ENCODE peak calls at places on chromosomes 1 and 21, in four cellular contexts. V is upper lobe of right lung, C is aorta, F is tibial artery. J is an unnamed sample. For H3K27me3, the result is how much of the 10 kb centered on the place peaks cover.

GRCh38 chr1:245748246-245748645 is 593.5 kb downstream of the KIF26B start:
- DNase-seq in V (no peak), C (no peak), F (no peak), J (no peak)

GRCh38 chr1:25216123-25216522 is 16.2 kb downstream of the SYF2 start:
- DNase-seq in V (no peak), C (no peak), F (no peak), J (no peak)

GRCh38 chr1:23667411-23667810 is 24.2 kb upstream of the RPL11 start:
- DNase-seq in V (no peak), C (no peak), F (no peak), J (no peak)

GRCh38 chr1:64686828-64687724 is 57.8 kb upstream of the RAVER2 start:
- DNase-seq in V (no peak), C (no peak), F (no peak), J (no peak)

GRCh38 chr1:221099747-221100146 is 220.5 kb downstream of the HLX start:
- DNase-seq in V (no peak), C (no peak), F (no peak), J (no peak)

GRCh38 chr1:29249170-29249691 is 12.9 kb downstream of the PTPRU start:
- DNase-seq in V (no peak), C (no peak), F (no peak), J (no peak)

GRCh38 chr1:157566484-157567300 is 14.4 kb upstream of the FCRL5 start:
- DNase-seq in V (no peak), C (no peak), F (no peak), J (no peak)

GRCh38 chr1:232282541-232282940 is 347.4 kb downstream of the SIPA1L2 start:
- DNase-seq in V (no peak), C (no peak), F (no peak), J (no peak)

GRCh38 chr1:183443025-183443424 is 24.8 kb upstream of the NMNAT2 start:
- DNase-seq in V (no peak), C (no peak), F (no peak), J (no peak)

GRCh38 chr1:206814716-206815341 is 42.5 kb upstream of the IL10 start:
- DNase-seq in V (no peak), C (no peak), F (no peak), J (no peak)

GRCh38 chr1:204651843-204652421 is 33.6 kb downstream of the LRRN2 start:
- DNase-seq in V (no peak), C (no peak), F (peak), J (no peak)

GRCh38 chr1:95223110-95223509 is 10.9 kb upstream of the RWDD3 start:
- DNase-seq in V (no peak), C (no peak), F (no peak), J (no peak)

GRCh38 chr1:68221971-68222355 is 10.4 kb downstream of the WLS start:
- DNase-seq in V (no peak), C (no peak), F (no peak), J (no peak)

GRCh38 chr1:87359586-87359985 is 30.9 kb downstream of the LMO4 start:
- DNase-seq in V (no peak), C (no peak), F (no peak), J (no peak)

GRCh38 chr1:88149686-88150085 is 534.4 kb upstream of the PKN2 start:
- DNase-seq in V (no peak), C (no peak), F (no peak), J (no peak)

GRCh38 chr1:235749755-235750300 is 100.2 kb upstream of the GNG4 start:
- DNase-seq in V (no peak), C (no peak), F (no peak), J (no peak)

GRCh38 chr1:78840447-78841251 is 165.9 kb downstream of the ADGRL4 start:
- DNase-seq in V (no peak), C (no peak), F (no peak), J (no peak)

GRCh38 chr1:167776151-167776550 is 54.4 kb downstream of the MPZL1 start:
- DNase-seq in V (no peak), C (no peak), F (no peak), J (no peak)

GRCh38 chr1:109270623-109271317 is 12.2 kb downstream of the PSRC1 start:
- DNase-seq in V (no peak), C (peak), F (no peak), J (no peak)

GRCh38 chr1:73065585-73065984 is 783.2 kb upstream of the NEGR1 start:
- DNase-seq in V (no peak), C (no peak), F (no peak), J (no peak)

GRCh38 chr1:54551891-54552290 is 3.9 kb downstream of the ACOT11 start:
- DNase-seq in V (peak), C (peak), F (no peak), J (no peak)

GRCh38 chr1:41475859-41476567 is 8.5 kb downstream of the EDN2 start:
- DNase-seq in V (no peak), C (no peak), F (no peak), J (no peak)

GRCh38 chr1:228087771-228088251 is 5.3 kb downstream of the ARF1 start:
- DNase-seq in V (peak), C (peak), F (peak), J (peak)

GRCh38 chr1:21635138-21635535 is 34.0 kb downstream of the RAP1GAP start:
- DNase-seq in V (no peak), C (no peak), F (no peak), J (no peak)

GRCh38 chr1:220751130-220751529 is 3.0 kb downstream of the MTARC2 start:
- DNase-seq in V (no peak), C (no peak), F (no peak), J (peak)

GRCh38 chr1:59063501-59063900 is 233.4 kb upstream of the FGGY start:
- DNase-seq in V (no peak), C (no peak), F (no peak), J (no peak)

GRCh38 chr1:175620380-175620779 is 123.0 kb downstream of the TNR start:
- DNase-seq in V (no peak), C (no peak), F (no peak), J (no peak)

GRCh38 chr1:234684854-234685253 is 74.9 kb upstream of the IRF2BP2 start:
- DNase-seq in V (no peak), C (no peak), F (no peak), J (no peak)

GRCh38 chr1:202349263-202349928 is 897 bp downstream of the PPP1R12B start:
- DNase-seq in V (no peak), C (no peak), F (no peak), J (no peak)

GRCh38 chr1:213985181-213986019 is 2.4 kb upstream of the PROX1 start:
- DNase-seq in V (no peak), C (peak), F (no peak), J (peak)

GRCh38 chr1:247360991-247361721 is 29.5 kb upstream of the ZNF496 start:
- DNase-seq in V (peak), C (no peak), F (no peak), J (no peak)

GRCh38 chr1:27538793-27539192 is 48.8 kb upstream of the WASF2 start:
- DNase-seq in V (no peak), C (no peak), F (no peak), J (no peak)

GRCh38 chr1:67088440-67088839 is 34.5 kb upstream of the SLC35D1 start:
- DNase-seq in V (no peak), C (no peak), F (no peak), J (no peak)

GRCh38 chr1:187010571-187011309 is 182.0 kb downstream of the PLA2G4A start:
- DNase-seq in V (no peak), C (no peak), F (no peak), J (no peak)

DNA sequence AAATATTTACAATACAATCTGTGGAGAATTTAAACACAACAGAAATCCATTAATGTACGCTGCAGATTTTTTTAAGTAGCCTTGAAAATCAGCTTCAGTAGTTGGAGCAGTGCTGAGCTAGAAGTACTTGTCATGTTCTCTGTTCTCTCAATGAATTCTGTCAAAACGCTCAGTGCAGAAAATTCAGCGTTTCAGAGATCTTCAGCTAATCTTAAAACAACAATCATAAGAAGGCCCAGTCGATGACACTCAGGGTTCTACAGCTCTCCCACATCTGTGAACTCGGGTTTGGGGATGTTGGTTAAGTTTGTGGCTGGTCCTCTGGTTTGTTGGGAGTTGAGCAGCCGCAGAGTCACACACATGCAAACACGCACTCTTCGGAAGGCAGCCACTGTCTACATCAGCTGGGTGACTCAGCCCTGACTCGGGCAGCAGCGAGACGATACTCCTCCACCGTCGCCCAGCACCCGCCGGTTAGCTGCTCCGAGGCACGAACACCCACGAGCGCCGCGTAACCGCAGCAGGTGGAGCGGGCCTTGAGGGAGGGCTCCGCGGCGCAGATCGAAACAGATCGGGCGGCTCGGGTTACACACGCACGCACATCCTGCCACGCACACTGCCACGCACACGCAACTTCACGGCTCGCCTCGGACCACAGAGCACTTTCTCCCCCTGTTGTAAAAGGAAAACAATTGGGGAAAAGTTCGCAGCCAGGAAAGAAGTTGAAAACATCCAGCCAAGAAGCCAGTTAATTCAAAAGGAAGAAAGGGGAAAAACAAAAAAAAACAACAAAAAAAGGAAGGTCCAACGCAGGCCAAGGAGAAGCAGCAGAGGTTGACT is 161.2 kb downstream of the RUNX1 start:
- DNase-seq in V (peak), C (peak), F (peak), J (peak)
- H3K27me3 ChIP-seq in V (under half), C (under half), F (half or more), J (under half)

GRCh38 chr21:45582128-45582527 is 39.9 kb upstream of the SLC19A1 start:
- DNase-seq in V (peak), C (no peak), F (peak), J (no peak)
- H3K27me3 ChIP-seq in V (under half), C (under half), F (half or more), J (under half)

DNA sequence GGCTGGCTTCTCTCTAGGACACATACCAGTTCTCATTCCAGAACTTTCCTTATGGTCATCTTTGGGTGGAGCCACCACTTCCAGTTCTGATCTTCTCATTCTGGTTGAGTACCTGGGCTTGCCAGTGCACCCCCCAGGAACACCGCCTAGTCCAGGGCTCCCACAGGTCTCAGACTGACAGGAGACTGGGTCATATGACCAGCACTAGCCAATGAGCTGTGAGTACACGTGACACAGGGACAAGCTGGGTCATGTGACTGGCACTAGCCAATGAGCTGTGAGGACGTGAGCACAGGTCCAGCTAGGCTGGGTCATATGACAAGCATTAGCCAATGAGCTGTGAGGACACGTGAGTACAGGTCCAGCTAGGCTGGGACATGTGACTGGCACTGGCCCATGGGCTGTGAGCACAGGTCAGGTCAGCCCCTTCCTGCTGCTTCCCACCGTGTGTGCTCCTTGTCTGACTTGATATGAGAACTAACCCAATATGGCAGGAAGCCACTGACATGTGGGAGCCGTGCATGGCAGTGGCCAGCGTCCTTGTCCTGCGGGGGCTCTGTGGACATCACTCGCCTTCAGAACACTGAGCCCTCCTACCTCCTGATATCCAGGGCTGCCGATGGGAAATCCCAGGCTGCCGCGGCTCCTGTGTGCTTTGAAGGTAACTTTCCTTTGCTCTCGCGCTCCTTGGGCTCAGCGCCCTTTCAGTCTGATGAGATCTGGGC is 22.7 kb downstream of the KRTAP10-1 start:
- DNase-seq in V (peak), C (no peak), F (no peak), J (peak)
- H3K27me3 ChIP-seq in V (under half), C (under half), F (under half), J (under half)

GRCh38 chr1:117609471-117609911 is 3.6 kb downstream of the TENT5C start:
- DNase-seq in V (no peak), C (no peak), F (peak), J (peak)

GRCh38 chr1:117608758-117609157 is 2.9 kb downstream of the TENT5C start:
- DNase-seq in V (no peak), C (no peak), F (no peak), J (no peak)

GRCh38 chr1:117607471-117607870 is 1.6 kb downstream of the TENT5C start:
- DNase-seq in V (no peak), C (no peak), F (no peak), J (no peak)

GRCh38 chr1:117606608-117607261 is 887 bp downstream of the TENT5C start:
- DNase-seq in V (peak), C (peak), F (no peak), J (peak)

DNA sequence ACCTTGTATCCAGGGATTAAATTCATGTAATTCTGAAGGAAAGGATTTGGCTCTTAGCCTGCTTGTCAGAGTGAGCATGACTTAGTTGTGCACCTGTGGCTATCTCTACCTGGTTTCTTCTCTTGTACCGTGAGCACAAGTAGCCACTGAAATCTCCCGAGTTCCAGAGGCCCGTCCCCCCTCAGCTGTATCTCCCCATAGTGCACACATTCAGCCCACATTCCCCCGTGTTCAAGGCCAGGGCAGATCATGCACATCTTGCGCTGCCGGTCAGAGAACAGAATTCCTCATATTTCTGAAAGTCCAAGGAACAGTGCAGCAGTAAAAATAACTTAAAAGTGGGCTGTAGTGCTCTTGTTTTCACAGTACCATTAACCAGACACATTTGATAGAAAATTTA is 2.4 kb downstream of the TENT5C start:
- DNase-seq in V (no peak), C (no peak), F (no peak), J (no peak)
- H3K27me3 ChIP-seq in V (under half), C (under half), F (under half), J (under half)

GRCh38 chr1:47418122-47418521 is 2.0 kb downstream of the FOXE3 start:
- DNase-seq in V (no peak), C (no peak), F (no peak), J (no peak)
- H3K27me3 ChIP-seq in V (under half), C (under half), F (under half), J (under half)

GRCh38 chr21:43829575-43830119 is 35.4 kb upstream of the AGPAT3 start:
- DNase-seq in V (no peak), C (no peak), F (no peak), J (no peak)

GRCh38 chr21:43832648-43833047 is 32.4 kb upstream of the AGPAT3 start:
- DNase-seq in V (no peak), C (no peak), F (no peak), J (no peak)

GRCh38 chr21:43835061-43835460 is 30.0 kb upstream of the AGPAT3 start:
- DNase-seq in V (no peak), C (no peak), F (no peak), J (peak)

GRCh38 chr21:43834146-43834905 is 30.7 kb upstream of the AGPAT3 start:
- DNase-seq in V (no peak), C (no peak), F (no peak), J (no peak)

DNA sequence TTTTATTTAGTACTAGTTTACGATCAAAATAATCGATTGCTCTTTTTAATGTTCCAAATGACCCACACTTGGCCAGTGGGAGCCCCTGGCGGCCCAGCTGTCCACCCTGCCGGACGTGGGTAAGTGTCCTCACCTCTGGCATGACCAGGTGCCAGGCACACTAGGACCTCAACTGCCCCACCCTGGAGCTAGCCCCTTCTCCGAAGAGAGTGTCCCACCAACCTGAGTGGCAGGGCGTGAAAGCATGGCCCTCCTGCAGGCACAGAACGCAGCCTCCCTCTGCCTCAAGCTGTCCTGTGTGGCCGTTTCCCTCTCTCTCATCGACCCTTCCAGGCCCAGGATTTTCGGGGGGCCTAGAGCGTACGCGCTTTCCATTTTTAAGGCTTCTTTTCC is 32.9 kb upstream of the AGPAT3 start:
- DNase-seq in V (no peak), C (no peak), F (no peak), J (no peak)
- H3K27me3 ChIP-seq in V (under half), C (under half), F (half or more), J (under half)

DNA sequence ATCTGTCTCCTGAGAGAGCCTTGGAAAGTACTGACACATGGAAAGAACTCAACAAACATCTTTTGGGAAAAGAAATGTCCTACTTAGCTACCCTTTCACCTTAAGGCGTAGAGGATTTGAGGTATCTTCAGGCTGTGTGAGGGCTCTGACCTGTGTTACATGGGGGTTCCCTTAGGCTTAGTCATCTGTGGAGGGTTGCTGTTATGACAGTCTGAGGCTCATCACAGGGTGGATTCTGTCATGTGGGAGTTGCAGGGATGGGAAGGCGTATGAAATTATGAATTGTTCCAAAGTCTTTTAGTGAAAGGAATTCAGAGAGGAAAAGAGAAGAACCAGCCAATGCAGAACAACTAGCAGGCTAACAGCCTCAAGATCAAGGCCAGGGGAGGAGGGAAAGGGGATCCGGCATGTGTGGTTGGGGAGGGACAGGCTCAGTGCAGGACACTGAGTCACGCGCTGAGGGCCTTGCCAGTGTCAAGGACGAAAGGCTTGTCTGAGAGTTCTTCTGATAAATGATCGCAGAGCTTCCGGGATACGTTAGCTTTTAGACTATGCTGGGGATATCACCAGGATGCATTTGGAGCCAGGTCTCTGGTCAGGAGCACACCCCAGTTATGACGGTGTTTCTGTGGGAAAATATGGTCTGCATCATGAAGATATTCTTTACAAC is 24.6 kb upstream of the PLA2G2C start:
- DNase-seq in V (no peak), C (no peak), F (no peak), J (no peak)
- H3K27me3 ChIP-seq in V (under half), C (under half), F (under half), J (under half)

GRCh38 chr1:115838805-115839705 is 1.9 kb downstream of the NHLH2 start:
- DNase-seq in V (peak), C (peak), F (no peak), J (no peak)

GRCh38 chr1:115837762-115838421 is 3.0 kb downstream of the NHLH2 start:
- DNase-seq in V (peak), C (no peak), F (no peak), J (no peak)

GRCh38 chr1:115838426-115838804 is 2.5 kb downstream of the NHLH2 start:
- DNase-seq in V (no peak), C (no peak), F (no peak), J (no peak)

GRCh38 chr1:115839706-115840095 is 1.2 kb downstream of the NHLH2 start:
- DNase-seq in V (no peak), C (no peak), F (no peak), J (no peak)

GRCh38 chr1:115840615-115841460 is at the start of gene NHLH2:
- DNase-seq in V (no peak), C (no peak), F (no peak), J (no peak)
- H3K27me3 ChIP-seq in V (half or more), C (under half), F (half or more), J (under half)